ENCODE peak calls at places on chromosomes 3 and 15, in eight cellular contexts. C is heart right ventricle; S is body of pancreas; R is MCF 10A; F is B cell; D is WERI-Rb-1; Z is colonic mucosa; B is CD8-positive, alpha-beta T cell. L is an unnamed sample.

GRCh38 chr15:75307778-75308390 is 25.2 kb downstream of the GOLGA6D start:
- DNase-seq in C (peak), S (peak), R (peak), F (no peak), D (peak), Z (peak), B (no peak), L (peak)

GRCh38 chr15:66883322-66883911 is 181.4 kb downstream of the SMAD6 start:
- DNase-seq in C (peak), S (peak), R (peak), F (no peak), D (no peak), Z (peak), B (peak), L (no peak)

GRCh38 chr3:155948476-155948875 is 78.0 kb downstream of the GMPS start:
- DNase-seq in C (no peak), S (no peak), R (peak), F (no peak), D (no peak), Z (no peak), B (no peak), L (no peak)

GRCh38 chr15:54273928-54274327 is 295.7 kb downstream of the UNC13C start:
- DNase-seq in C (no peak), S (no peak), R (peak), F (no peak), D (peak), Z (no peak), B (no peak), L (peak)

GRCh38 chr3:155323063-155323666 is 29.7 kb upstream of the STRIT1 start:
- DNase-seq in C (no peak), S (peak), R (peak), F (peak), D (peak), Z (peak), B (no peak), L (peak)

GRCh38 chr3:58998476-58999117 is 51.2 kb downstream of the CFAP20DC start:
- DNase-seq in C (no peak), S (no peak), R (peak), F (no peak), D (peak), Z (no peak), B (no peak), L (no peak)

GRCh38 chr15:98887976-98888375 is 119.6 kb downstream of the PGPEP1L start:
- DNase-seq in C (no peak), S (no peak), R (no peak), F (no peak), D (no peak), Z (no peak), B (no peak), L (no peak)

GRCh38 chr15:95995375-95996168 is 334.9 kb upstream of the NR2F2 start:
- DNase-seq in C (no peak), S (no peak), R (peak), F (no peak), D (no peak), Z (no peak), B (no peak), L (no peak)

GRCh38 chr3:169623971-169624370 is 39.5 kb downstream of the MECOM start:
- DNase-seq in C (no peak), S (no peak), R (no peak), F (no peak), D (no peak), Z (no peak), B (no peak), L (no peak)

GRCh38 chr3:169618894-169619792 is 44.4 kb downstream of the MECOM start:
- DNase-seq in C (no peak), S (no peak), R (no peak), F (no peak), D (peak), Z (peak), B (no peak), L (no peak)

GRCh38 chr3:169615833-169616232 is 47.7 kb downstream of the MECOM start:
- DNase-seq in C (no peak), S (no peak), R (no peak), F (no peak), D (no peak), Z (no peak), B (no peak), L (no peak)

GRCh38 chr3:169624533-169624972 is 39.0 kb downstream of the MECOM start:
- DNase-seq in C (no peak), S (no peak), R (no peak), F (no peak), D (peak), Z (no peak), B (no peak), L (no peak)

GRCh38 chr3:169619793-169620192 is 43.7 kb downstream of the MECOM start:
- DNase-seq in C (no peak), S (no peak), R (no peak), F (no peak), D (no peak), Z (no peak), B (no peak), L (no peak)
- TF ChIP-seq CTCF in C (peak), S (no peak), R (no peak), F (no peak), D (peak), Z (no peak), B (no peak), L (no peak)

DNA sequence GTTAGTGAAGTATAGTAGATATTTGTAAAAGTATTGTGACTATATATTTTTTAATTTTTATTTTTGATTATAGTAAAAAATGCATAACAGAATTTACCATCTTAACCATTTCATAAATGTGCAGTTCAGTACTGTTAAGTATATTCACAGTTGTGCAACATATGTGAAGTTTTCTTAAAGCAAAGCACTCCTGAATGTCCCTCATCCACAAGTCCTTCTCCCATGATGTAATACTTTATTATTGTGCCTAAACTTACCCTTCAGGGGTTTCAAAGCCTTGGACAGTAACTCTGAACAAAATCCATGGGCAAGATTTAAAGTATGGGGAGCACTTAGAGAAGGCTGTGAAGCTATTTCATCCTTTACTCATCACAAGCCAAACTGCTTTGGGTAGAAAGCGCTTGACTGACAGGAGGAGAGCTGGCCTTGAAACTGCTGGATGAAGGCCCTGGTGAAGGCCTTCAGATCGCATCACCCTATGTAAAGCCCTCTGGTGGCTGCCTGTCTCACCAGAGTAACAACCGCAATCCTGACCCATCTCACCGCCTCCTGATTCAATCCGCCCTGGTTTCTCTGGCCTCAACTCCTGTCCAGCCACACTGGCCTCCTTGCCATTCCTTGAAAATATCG is 28.0 kb downstream of the LSM3 start:
- DNase-seq in C (no peak), S (no peak), R (no peak), F (no peak), D (no peak), Z (no peak), B (no peak), L (no peak)
- TF ChIP-seq CTCF in C (no peak), S (no peak), R (no peak), F (no peak), D (peak), Z (no peak), B (no peak), L (no peak)

GRCh38 chr3:135739755-135740154 is 225.8 kb upstream of the PPP2R3A start:
- DNase-seq in C (no peak), S (no peak), R (no peak), F (no peak), D (no peak), Z (no peak), B (no peak), L (no peak)

DNA sequence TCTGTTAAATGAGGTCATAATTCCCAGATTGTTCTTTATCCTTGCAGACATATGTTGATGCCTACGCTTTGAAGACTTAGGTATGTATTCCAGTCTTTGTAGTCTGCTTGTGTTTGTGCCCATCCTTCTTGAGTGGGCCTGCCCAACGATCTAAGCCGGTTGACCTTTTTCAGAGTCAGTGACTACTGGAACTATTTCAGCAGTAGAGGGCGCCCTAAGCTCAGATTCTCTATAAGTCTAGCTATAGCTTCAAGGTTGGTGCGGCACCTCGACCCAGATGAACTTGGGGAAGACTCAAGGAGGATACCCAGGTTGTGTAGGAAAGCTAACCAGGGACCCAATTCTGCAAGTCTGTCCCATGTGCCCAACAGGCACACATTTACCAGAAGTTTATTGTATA is 228.8 kb upstream of the PPP2R3A start:
- DNase-seq in C (no peak), S (no peak), R (peak), F (no peak), D (peak), Z (peak), B (no peak), L (peak)
- TF ChIP-seq CTCF in C (no peak), S (no peak), R (peak), F (no peak), D (peak), Z (peak), B (no peak), L (peak)

GRCh38 chr3:7146529-7146928 is 285.6 kb downstream of the GRM7 start:
- DNase-seq in C (no peak), S (no peak), R (no peak), F (no peak), D (no peak), Z (no peak), B (no peak), L (no peak)

GRCh38 chr3:7144696-7145308 is 283.9 kb downstream of the GRM7 start:
- DNase-seq in C (no peak), S (no peak), R (peak), F (no peak), D (peak), Z (no peak), B (no peak), L (peak)
- TF ChIP-seq CTCF in C (peak), S (peak), R (peak), F (no peak), D (peak), Z (peak), B (no peak), L (peak)

GRCh38 chr3:57409471-57409870 is 117.0 kb upstream of the ASB14 start:
- DNase-seq in C (no peak), S (no peak), R (no peak), F (no peak), D (no peak), Z (no peak), B (no peak), L (no peak)

GRCh38 chr3:57411715-57412114 is 119.2 kb upstream of the ASB14 start:
- DNase-seq in C (no peak), S (no peak), R (no peak), F (no peak), D (no peak), Z (no peak), B (no peak), L (no peak)
- TF ChIP-seq CTCF in C (no peak), S (no peak), R (no peak), F (no peak), D (no peak), Z (no peak), B (no peak), L (no peak)

DNA sequence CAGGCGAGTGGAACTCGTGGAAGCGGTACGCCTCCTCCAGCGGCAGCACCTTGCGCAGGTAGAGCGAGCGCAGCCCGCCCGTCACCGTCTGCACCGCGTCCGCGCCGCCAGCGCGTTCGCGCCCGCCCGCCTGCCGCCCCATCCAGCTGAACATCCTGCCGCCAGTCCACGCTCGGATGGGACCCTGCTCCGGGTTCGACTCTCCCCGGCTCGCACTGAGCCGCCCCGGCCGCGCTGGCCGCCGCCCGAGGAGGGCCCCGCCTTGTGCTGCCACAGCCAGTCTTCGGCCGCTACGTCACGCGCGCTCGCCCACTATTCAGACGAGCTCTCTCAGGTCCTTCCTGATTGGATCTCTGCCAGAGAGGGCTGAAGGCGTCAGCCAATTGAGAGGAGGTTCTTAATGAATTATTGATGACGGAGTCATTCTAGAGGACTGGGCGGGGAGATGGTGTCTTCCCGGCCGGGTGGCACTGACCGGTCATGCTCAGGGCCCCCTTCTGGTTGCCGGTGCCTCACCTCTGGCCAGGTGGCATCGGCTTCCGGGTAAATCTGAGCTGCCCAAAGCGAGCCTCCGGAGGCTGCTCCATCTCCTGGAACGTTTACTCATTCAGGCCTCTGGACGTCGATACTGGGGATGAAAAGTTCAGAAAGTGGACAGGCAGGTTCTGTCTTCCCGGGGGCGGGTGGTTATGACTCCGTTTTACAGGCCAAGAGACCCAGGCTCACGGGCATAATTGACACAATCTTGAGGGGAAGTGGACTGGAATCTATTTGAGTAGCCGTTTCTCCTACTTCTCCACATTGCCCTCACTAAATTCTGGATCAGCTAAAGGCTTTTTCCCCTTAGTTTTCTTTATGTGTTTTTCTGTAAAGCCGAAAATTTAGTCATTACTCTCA is at the start of gene EHD4:
- DNase-seq in C (peak), S (peak), R (peak), F (peak), D (peak), Z (peak), B (peak), L (peak)
- TF ChIP-seq CTCF in C (peak), S (peak), R (no peak), F (no peak), D (peak), Z (no peak), B (no peak), L (peak)